ENCODE peak calls at places on chromosomes 6 and 20, in eight cellular contexts. O is OCI-LY7; J is naive thymus-derived CD4-positive, alpha-beta T cell; M is GM10248; R is NCI-H1436; W is activated T-cell treated with anti-CD3 and anti-CD28 coated beads for 1 hour; B is effector CD8-positive, alpha-beta T cell; E is HuH-7.5. X is an unnamed sample.

GRCh38 chr6:42307141-42307470 is 89.4 kb upstream of the MRPS10 start:
- DNase-seq in J (no peak), M (no peak), R (no peak), B (no peak), O (no peak), E (no peak), W (no peak), X (no peak)

GRCh38 chr20:4441871-4442270 is 279.8 kb upstream of the PRND start:
- DNase-seq in M (no peak), W (no peak), R (no peak), E (no peak), O (no peak), B (no peak), J (no peak), X (no peak)

GRCh38 chr6:83901624-83902023 is 42.1 kb downstream of the CYB5R4 start:
- DNase-seq in B (no peak), R (no peak), J (no peak), E (no peak), M (no peak), O (no peak), W (no peak), X (no peak)

GRCh38 chr20:58545565-58546195 is 30.5 kb upstream of the APCDD1L start:
- DNase-seq in J (no peak), O (no peak), M (no peak), W (no peak), E (no peak), B (no peak), R (no peak), X (no peak)

GRCh38 chr20:3836132-3836531 is 10.5 kb upstream of the MAVS start:
- DNase-seq in M (no peak), R (no peak), B (no peak), J (no peak), O (no peak), W (no peak), E (no peak), X (no peak)

GRCh38 chr6:89087881-89088280 is 7.3 kb downstream of the PNRC1 start:
- DNase-seq in J (no peak), W (no peak), B (no peak), O (no peak), M (no peak), R (no peak), E (no peak), X (no peak)

GRCh38 chr6:120211955-120212792 is 862.6 kb upstream of the MAN1A1 start:
- DNase-seq in B (no peak), O (no peak), R (no peak), M (no peak), W (no peak), E (peak), J (no peak), X (no peak)

GRCh38 chr6:162313922-162314660 is 413.5 kb downstream of the PRKN start:
- DNase-seq in R (no peak), J (no peak), M (no peak), W (no peak), E (no peak), O (no peak), B (no peak), X (no peak)

GRCh38 chr6:140711019-140711613 is 1336.7 kb upstream of the CITED2 start:
- DNase-seq in O (peak), M (no peak), B (no peak), E (no peak), R (no peak), J (no peak), W (no peak), X (no peak)

GRCh38 chr6:109869398-109870165 is 108.5 kb upstream of the GPR6 start:
- DNase-seq in E (no peak), O (no peak), W (no peak), M (no peak), J (no peak), R (no peak), B (no peak), X (peak)

GRCh38 chr6:24495516-24495847 is 713 bp downstream of the ALDH5A1 start:
- DNase-seq in J (no peak), B (peak), O (peak), W (peak), M (peak), E (peak), R (no peak), X (peak)

GRCh38 chr6:89204096-89204495 is 13.1 kb downstream of the GABRR1 start:
- DNase-seq in O (no peak), E (no peak), B (no peak), J (no peak), M (no peak), W (no peak), R (no peak), X (no peak)